ENCODE peak calls at places on chromosomes 1 and 21, in five cellular contexts. M is head of caudate nucleus, L is HFFc6, J is caudate nucleus, O is nephron progenitor cell. V is an unnamed sample.

GRCh38 chr1:116933586-116934515 is 24.1 kb downstream of the PTGFRN start:
- DNase-seq in M (no peak), L (no peak), J (no peak), O (no peak), V (no peak)

GRCh38 chr21:43299441-43300277 is 127.3 kb downstream of the SIK1 start:
- DNase-seq in M (no peak), L (no peak), J (no peak), O (no peak), V (no peak)

GRCh38 chr21:46627726-46628125 is 7.7 kb upstream of the PRMT2 start:
- DNase-seq in M (no peak), L (peak; percentile 7), J (no peak), O (no peak), V (no peak)

GRCh38 chr1:6672558-6672957 is 29.1 kb downstream of the DNAJC11 start:
- DNase-seq in M (no peak), L (no peak), J (no peak), O (no peak), V (no peak)

GRCh38 chr21:18460979-18461378 is 57.4 kb upstream of the TMPRSS15 start:
- DNase-seq in M (no peak), L (no peak), J (no peak), O (no peak), V (no peak)

GRCh38 chr1:66944330-66945274 is 19.8 kb downstream of the MIER1 start:
- DNase-seq in M (no peak), L (peak; percentile 77), J (no peak), O (no peak), V (peak; percentile 87)

GRCh38 chr1:244651956-244652698 is 799 bp upstream of the DESI2 start:
- DNase-seq in M (no peak), L (no peak), J (no peak), O (no peak), V (no peak)

GRCh38 chr1:176994926-176995596 is 169.5 kb downstream of the ASTN1 start:
- DNase-seq in M (no peak), L (no peak), J (no peak), O (no peak), V (no peak)

GRCh38 chr1:93552751-93553455 is 105.0 kb downstream of the FNBP1L start:
- DNase-seq in M (peak; percentile 54), L (no peak), J (no peak), O (peak; percentile 33), V (peak; percentile 31)

GRCh38 chr21:44428281-44428942 is 26.9 kb upstream of the LRRC3 start:
- DNase-seq in M (peak; percentile 10), L (no peak), J (no peak), O (no peak), V (peak; percentile 50)

GRCh38 chr1:175016073-175016722 is 7.0 kb downstream of the MRPS14 start:
- DNase-seq in M (no peak), L (peak; percentile 71), J (no peak), O (no peak), V (peak; percentile 9)

GRCh38 chr1:117059334-117059677 is 820 bp upstream of the TTF2 start:
- DNase-seq in M (peak; percentile 29), L (no peak), J (no peak), O (no peak), V (peak; percentile 43)

GRCh38 chr1:51168266-51168845 is 66.3 kb downstream of the C1orf185 start:
- DNase-seq in M (no peak), L (no peak), J (no peak), O (no peak), V (no peak)

GRCh38 chr1:179251675-179252074 is 22.2 kb upstream of the ABL2 start:
- DNase-seq in M (no peak), L (peak; percentile 58), J (no peak), O (no peak), V (peak; percentile 55)

GRCh38 chr1:70486676-70487470 is 75.8 kb downstream of the CTH start:
- DNase-seq in M (no peak), L (peak; percentile 79), J (no peak), O (no peak), V (peak; percentile 66)

GRCh38 chr1:218967836-218968235 is 205.8 kb upstream of the LYPLAL1 start:
- DNase-seq in M (no peak), L (peak; percentile 9), J (no peak), O (no peak), V (peak; percentile 85)

GRCh38 chr1:117613249-117613968 is 7.6 kb downstream of the TENT5C start:
- DNase-seq in M (no peak), L (no peak), J (no peak), O (no peak), V (no peak)

GRCh38 chr1:68232354-68233148 is at the start of gene WLS:
- DNase-seq in M (peak; percentile 79), L (peak; percentile 58), J (peak; percentile 46), O (peak; percentile 86), V (peak; percentile 79)

GRCh38 chr1:206814716-206815341 is 42.5 kb upstream of the IL10 start:
- DNase-seq in M (no peak), L (peak; percentile 68), J (no peak), O (no peak), V (no peak)

GRCh38 chr1:118504867-118505266 is 319.8 kb upstream of the SPAG17 start:
- DNase-seq in M (no peak), L (no peak), J (no peak), O (no peak), V (no peak)

GRCh38 chr1:212030936-212031528 is 4.3 kb downstream of the INTS7 start:
- DNase-seq in M (no peak), L (peak; percentile 83), J (no peak), O (no peak), V (peak; percentile 90)

GRCh38 chr1:86018311-86018923 is 138.2 kb downstream of the COL24A1 start:
- DNase-seq in M (no peak), L (peak; percentile 6), J (no peak), O (peak; percentile 25), V (peak; percentile 14)

GRCh38 chr1:156703741-156704140 is 1.6 kb downstream of the CRABP2 start:
- DNase-seq in M (no peak), L (no peak), J (no peak), O (no peak), V (no peak)

GRCh38 chr1:112761714-112762480 is 46.8 kb upstream of the PPM1J start:
- DNase-seq in M (no peak), L (no peak), J (no peak), O (no peak), V (no peak)

GRCh38 chr1:18913065-18913502 is 10.7 kb upstream of the ALDH4A1 start:
- DNase-seq in M (peak; percentile 83), L (peak; percentile 76), J (peak; percentile 63), O (peak; percentile 89), V (peak; percentile 53)

GRCh38 chr1:9449976-9450696 is 89.1 kb upstream of the SLC25A33 start:
- DNase-seq in M (no peak), L (no peak), J (no peak), O (no peak), V (no peak)

GRCh38 chr1:54850082-54850730 is 36.8 kb downstream of the DHCR24 start:
- DNase-seq in M (no peak), L (peak; percentile 23), J (no peak), O (no peak), V (peak; percentile 36)

GRCh38 chr1:26828352-26829093 is 2.0 kb downstream of the ZDHHC18 start:
- DNase-seq in M (peak; percentile 33), L (no peak), J (no peak), O (no peak), V (no peak)

GRCh38 chr1:21613072-21613867 is 55.9 kb downstream of the RAP1GAP start:
- DNase-seq in M (no peak), L (no peak), J (no peak), O (no peak), V (no peak)

GRCh38 chr1:230073371-230074035 is 6.5 kb downstream of the GALNT2 start:
- DNase-seq in M (peak; percentile 65), L (peak; percentile 80), J (no peak), O (no peak), V (peak; percentile 79)

GRCh38 chr21:45590246-45590725 is 48.0 kb upstream of the SLC19A1 start:
- DNase-seq in M (no peak), L (no peak), J (no peak), O (peak; percentile 64), V (no peak)

GRCh38 chr1:52234014-52234413 is 92.1 kb downstream of the ZFYVE9 start:
- DNase-seq in M (no peak), L (no peak), J (no peak), O (no peak), V (no peak)

GRCh38 chr1:154912755-154913154 is 23.8 kb downstream of the PMVK start:
- DNase-seq in M (no peak), L (no peak), J (no peak), O (no peak), V (no peak)

V was measured in A172.